ENCODE peak calls at places on chromosome 19, in six cellular contexts. One of them, this sample, is unnamed.

GRCh38 chr19:16969127-16969526 is 57.5 kb downstream of the CPAMD8 start:
- DNase-seq in endodermal cell: no peak
- DNase-seq in testis: no peak
- DNase-seq in right cardiac atrium: no peak
- DNase-seq in AG09309: no peak
- DNase-seq in astrocyte of the cerebellum: no peak
- DNase-seq in this sample: no peak

GRCh38 chr19:46618670-46619231 is 6.1 kb downstream of the PTGIR start:
- DNase-seq in endodermal cell: no peak
- DNase-seq in testis: no peak
- DNase-seq in right cardiac atrium: peak; percentile 36
- DNase-seq in AG09309: no peak
- DNase-seq in astrocyte of the cerebellum: no peak
- DNase-seq in this sample: no peak

GRCh38 chr19:8392017-8392591 is 1.9 kb downstream of the RAB11B start:
- DNase-seq in endodermal cell: no peak
- DNase-seq in testis: peak; percentile 43
- DNase-seq in right cardiac atrium: peak; percentile 68
- DNase-seq in AG09309: no peak
- DNase-seq in astrocyte of the cerebellum: no peak
- DNase-seq in this sample: no peak

GRCh38 chr19:7932276-7932929 is 6.5 kb upstream of the CTXN1 start:
- DNase-seq in endodermal cell: no peak
- DNase-seq in testis: no peak
- DNase-seq in right cardiac atrium: no peak
- DNase-seq in AG09309: no peak
- DNase-seq in astrocyte of the cerebellum: no peak
- DNase-seq in this sample: no peak

GRCh38 chr19:4695224-4695731 is 25.1 kb upstream of the MYDGF start:
- DNase-seq in endodermal cell: no peak
- DNase-seq in testis: no peak
- DNase-seq in right cardiac atrium: peak; percentile 69
- DNase-seq in AG09309: no peak
- DNase-seq in astrocyte of the cerebellum: no peak
- DNase-seq in this sample: no peak

GRCh38 chr19:2751438-2751830 is 11.6 kb upstream of the SLC39A3 start:
- DNase-seq in endodermal cell: no peak
- DNase-seq in testis: no peak
- DNase-seq in right cardiac atrium: peak; percentile 44
- DNase-seq in AG09309: no peak
- DNase-seq in astrocyte of the cerebellum: no peak
- DNase-seq in this sample: no peak

GRCh38 chr19:7681336-7682174 is 922 bp downstream of the TRAPPC5 start:
- DNase-seq in endodermal cell: peak; percentile 93
- DNase-seq in testis: peak; percentile 86
- DNase-seq in right cardiac atrium: peak; percentile 88
- DNase-seq in AG09309: peak; percentile 23
- DNase-seq in astrocyte of the cerebellum: peak; percentile 47
- DNase-seq in this sample: peak; percentile 36

GRCh38 chr19:4267101-4267900 is 11.8 kb upstream of the SHD start:
- DNase-seq in endodermal cell: peak; percentile 93
- DNase-seq in testis: peak; percentile 74
- DNase-seq in right cardiac atrium: peak; percentile 84
- DNase-seq in AG09309: no peak
- DNase-seq in astrocyte of the cerebellum: no peak
- DNase-seq in this sample: no peak

GRCh38 chr19:47540748-47541147 is 25.9 kb upstream of the NAPA start:
- DNase-seq in endodermal cell: no peak
- DNase-seq in testis: no peak
- DNase-seq in right cardiac atrium: no peak
- DNase-seq in AG09309: peak; percentile 11
- DNase-seq in astrocyte of the cerebellum: peak; percentile 9
- DNase-seq in this sample: no peak

GRCh38 chr19:53977429-53977990 is 13.9 kb upstream of the CACNG6 start:
- DNase-seq in endodermal cell: peak; percentile 93
- DNase-seq in testis: peak; percentile 94
- DNase-seq in right cardiac atrium: peak; percentile 87
- DNase-seq in AG09309: peak; percentile 37
- DNase-seq in astrocyte of the cerebellum: peak; percentile 70
- DNase-seq in this sample: peak; percentile 59

GRCh38 chr19:4594199-4594598 is 34.7 kb upstream of the SEMA6B start:
- DNase-seq in endodermal cell: no peak
- DNase-seq in testis: no peak
- DNase-seq in right cardiac atrium: no peak
- DNase-seq in AG09309: no peak
- DNase-seq in astrocyte of the cerebellum: no peak
- DNase-seq in this sample: no peak

GRCh38 chr19:46818812-46819211 is 30.4 kb upstream of the SLC1A5 start:
- DNase-seq in endodermal cell: peak; percentile 72
- DNase-seq in testis: peak; percentile 60
- DNase-seq in right cardiac atrium: peak; percentile 6
- DNase-seq in AG09309: no peak
- DNase-seq in astrocyte of the cerebellum: no peak
- DNase-seq in this sample: no peak

GRCh38 chr19:55528030-55528801 is 8.7 kb downstream of the SBK2 start:
- DNase-seq in endodermal cell: no peak
- DNase-seq in testis: no peak
- DNase-seq in right cardiac atrium: peak; percentile 44
- DNase-seq in AG09309: no peak
- DNase-seq in astrocyte of the cerebellum: no peak
- DNase-seq in this sample: no peak

GRCh38 chr19:10325732-10326131 is 7.6 kb downstream of the RAVER1 start:
- DNase-seq in endodermal cell: no peak
- DNase-seq in testis: no peak
- DNase-seq in right cardiac atrium: no peak
- DNase-seq in AG09309: no peak
- DNase-seq in astrocyte of the cerebellum: no peak
- DNase-seq in this sample: no peak

GRCh38 chr19:35507561-35507960 is 5.9 kb downstream of the DMKN start:
- DNase-seq in endodermal cell: no peak
- DNase-seq in testis: no peak
- DNase-seq in right cardiac atrium: no peak
- DNase-seq in AG09309: no peak
- DNase-seq in astrocyte of the cerebellum: no peak
- DNase-seq in this sample: no peak

GRCh38 chr19:45439569-45440258 is 16.0 kb upstream of the ERCC1 start:
- DNase-seq in endodermal cell: peak; percentile 87
- DNase-seq in testis: peak; percentile 90
- DNase-seq in right cardiac atrium: peak; percentile 96
- DNase-seq in AG09309: no peak
- DNase-seq in astrocyte of the cerebellum: no peak
- DNase-seq in this sample: no peak

GRCh38 chr19:28920269-28921066 is 292.5 kb downstream of the UQCRFS1 start:
- DNase-seq in endodermal cell: peak; percentile 75
- DNase-seq in testis: no peak
- DNase-seq in right cardiac atrium: no peak
- DNase-seq in AG09309: no peak
- DNase-seq in astrocyte of the cerebellum: no peak
- DNase-seq in this sample: no peak

GRCh38 chr19:3509566-3509989 is 3.5 kb downstream of the FZR1 start:
- DNase-seq in endodermal cell: no peak
- DNase-seq in testis: no peak
- DNase-seq in right cardiac atrium: no peak
- DNase-seq in AG09309: no peak
- DNase-seq in astrocyte of the cerebellum: no peak
- DNase-seq in this sample: no peak

GRCh38 chr19:56972291-56972914 is 131.9 kb upstream of the PEG3 start:
- DNase-seq in endodermal cell: no peak
- DNase-seq in testis: peak; percentile 72
- DNase-seq in right cardiac atrium: no peak
- DNase-seq in AG09309: no peak
- DNase-seq in astrocyte of the cerebellum: no peak
- DNase-seq in this sample: no peak

GRCh38 chr19:56966225-56966696 is 125.7 kb upstream of the PEG3 start:
- DNase-seq in endodermal cell: no peak
- DNase-seq in testis: peak; percentile 91
- DNase-seq in right cardiac atrium: peak; percentile 77
- DNase-seq in AG09309: no peak
- DNase-seq in astrocyte of the cerebellum: no peak
- DNase-seq in this sample: no peak

GRCh38 chr19:56966697-56967299 is 126.3 kb upstream of the PEG3 start:
- DNase-seq in endodermal cell: no peak
- DNase-seq in testis: no peak
- DNase-seq in right cardiac atrium: no peak
- DNase-seq in AG09309: no peak
- DNase-seq in astrocyte of the cerebellum: no peak
- DNase-seq in this sample: no peak

GRCh38 chr19:56971230-56971629 is 130.7 kb upstream of the PEG3 start:
- DNase-seq in endodermal cell: no peak
- DNase-seq in testis: no peak
- DNase-seq in right cardiac atrium: no peak
- DNase-seq in AG09309: no peak
- DNase-seq in astrocyte of the cerebellum: no peak
- DNase-seq in this sample: no peak

DNA sequence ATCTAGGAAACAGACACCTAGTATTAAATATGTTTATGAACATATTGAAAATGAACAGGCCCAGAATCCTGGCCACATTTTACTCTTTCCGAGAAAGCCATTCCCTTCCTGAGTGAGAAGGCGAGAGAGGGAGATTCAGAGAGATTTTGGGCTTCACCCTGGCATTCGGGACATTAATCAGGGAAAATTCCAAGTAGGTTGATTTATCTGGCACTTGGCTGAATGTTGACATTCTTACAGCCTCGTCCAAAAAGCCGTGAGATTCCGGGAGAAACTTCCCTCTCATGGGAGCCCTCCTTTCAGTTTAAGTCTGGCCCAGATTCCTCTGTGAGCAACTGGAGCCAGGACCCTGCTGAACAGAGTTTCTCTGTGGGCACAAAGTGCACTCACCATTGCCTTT is 129.2 kb upstream of the PEG3 start:
- DNase-seq in endodermal cell: no peak
- DNase-seq in testis: peak; percentile 40
- DNase-seq in right cardiac atrium: no peak
- DNase-seq in AG09309: no peak
- DNase-seq in astrocyte of the cerebellum: no peak
- DNase-seq in this sample: no peak
- H3K4me3 ChIP-seq in endodermal cell: no peak overlapping the region
- H3K4me3 ChIP-seq in testis: no peak overlapping the region
- H3K4me3 ChIP-seq in right cardiac atrium: no peak overlapping the region
- H3K4me3 ChIP-seq in AG09309: no peak overlapping the region
- H3K4me3 ChIP-seq in astrocyte of the cerebellum: no peak overlapping the region
- H3K4me3 ChIP-seq in this sample: no peak overlapping the region

GRCh38 chr19:50406829-50407228 is 11.9 kb upstream of the SPIB start:
- DNase-seq in endodermal cell: no peak
- DNase-seq in testis: no peak
- DNase-seq in right cardiac atrium: no peak
- DNase-seq in AG09309: no peak
- DNase-seq in astrocyte of the cerebellum: no peak
- DNase-seq in this sample: no peak
- H3K4me3 ChIP-seq in endodermal cell: no peak overlapping the region
- H3K4me3 ChIP-seq in testis: no peak overlapping the region
- H3K4me3 ChIP-seq in right cardiac atrium: no peak overlapping the region
- H3K4me3 ChIP-seq in AG09309: no peak overlapping the region
- H3K4me3 ChIP-seq in astrocyte of the cerebellum: no peak overlapping the region
- H3K4me3 ChIP-seq in this sample: no peak overlapping the region

DNA sequence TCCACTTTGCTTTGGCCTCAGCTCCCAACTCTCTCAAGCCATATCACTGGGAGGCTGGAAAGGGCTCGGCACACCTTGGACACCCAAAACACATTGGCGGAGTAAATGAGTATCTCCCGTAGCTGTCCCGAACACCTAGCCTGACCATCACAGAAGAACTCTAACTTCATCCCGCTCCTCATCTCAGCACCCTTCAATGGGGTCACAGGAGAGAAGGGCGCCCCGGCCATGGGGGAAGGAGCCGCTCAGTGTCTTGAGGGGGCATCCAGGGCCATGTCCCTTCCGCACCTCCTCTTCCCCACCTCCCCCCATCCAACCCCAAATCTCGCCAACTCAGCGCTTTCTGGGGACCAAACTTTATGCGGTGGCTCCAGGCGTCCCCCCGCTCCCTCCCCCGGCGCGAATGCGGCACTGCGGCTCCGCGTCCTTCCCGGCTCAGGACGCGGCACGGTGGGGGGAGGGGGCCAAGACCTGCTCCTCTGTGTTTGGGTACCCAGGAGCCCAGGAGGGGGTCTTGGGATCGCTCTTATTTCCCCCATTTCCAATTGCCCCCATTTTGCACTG is 3.0 kb downstream of the KCNC3 start:
- DNase-seq in endodermal cell: no peak
- DNase-seq in testis: no peak
- DNase-seq in right cardiac atrium: no peak
- DNase-seq in AG09309: no peak
- DNase-seq in astrocyte of the cerebellum: no peak
- DNase-seq in this sample: no peak
- H3K4me3 ChIP-seq in endodermal cell: no peak overlapping the region
- H3K4me3 ChIP-seq in testis: peak overlapping the region; percentile 31
- H3K4me3 ChIP-seq in right cardiac atrium: no peak overlapping the region
- H3K4me3 ChIP-seq in AG09309: no peak overlapping the region
- H3K4me3 ChIP-seq in astrocyte of the cerebellum: no peak overlapping the region
- H3K4me3 ChIP-seq in this sample: no peak overlapping the region

GRCh38 chr19:50203281-50204080 is at the start of gene MYH14:
- DNase-seq in endodermal cell: peak; percentile 98
- DNase-seq in testis: peak; percentile 90
- DNase-seq in right cardiac atrium: peak; percentile 92
- DNase-seq in AG09309: no peak
- DNase-seq in astrocyte of the cerebellum: no peak
- DNase-seq in this sample: no peak
- H3K4me3 ChIP-seq in endodermal cell: no peak within 1 kb of the TSS
- H3K4me3 ChIP-seq in testis: peak within 1 kb of the TSS; percentile 49
- H3K4me3 ChIP-seq in right cardiac atrium: peak within 1 kb of the TSS; percentile 67
- H3K4me3 ChIP-seq in AG09309: no peak within 1 kb of the TSS
- H3K4me3 ChIP-seq in astrocyte of the cerebellum: no peak within 1 kb of the TSS
- H3K4me3 ChIP-seq in this sample: no peak within 1 kb of the TSS

GRCh38 chr19:11373885-11374448 is 499 bp upstream of the SWSAP1 start:
- DNase-seq in endodermal cell: no peak
- DNase-seq in testis: no peak
- DNase-seq in right cardiac atrium: no peak
- DNase-seq in AG09309: no peak
- DNase-seq in astrocyte of the cerebellum: no peak
- DNase-seq in this sample: no peak
- H3K4me3 ChIP-seq in endodermal cell: peak overlapping the region; percentile 81
- H3K4me3 ChIP-seq in testis: peak overlapping the region; percentile 73
- H3K4me3 ChIP-seq in right cardiac atrium: peak overlapping the region; percentile 74
- H3K4me3 ChIP-seq in AG09309: peak overlapping the region; percentile 61
- H3K4me3 ChIP-seq in astrocyte of the cerebellum: peak overlapping the region; percentile 58
- H3K4me3 ChIP-seq in this sample: peak overlapping the region; percentile 69

DNA sequence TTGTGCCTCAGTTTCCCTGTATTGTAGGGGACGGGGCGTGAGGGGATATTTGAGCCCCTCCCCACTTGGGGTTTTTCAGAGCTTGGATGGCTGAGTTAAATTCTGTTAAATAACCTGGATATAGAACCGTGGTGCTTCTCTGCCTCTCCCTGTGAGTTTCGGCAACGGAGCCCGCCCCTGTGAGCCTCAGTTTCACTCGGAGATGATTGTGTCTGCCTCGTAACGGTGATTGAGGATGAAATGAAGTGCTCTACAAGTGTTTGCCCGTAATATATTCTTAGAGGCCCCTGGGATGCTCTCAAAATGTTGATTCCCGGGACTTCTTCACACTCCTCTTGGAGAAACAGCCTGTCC is 509 bp downstream of the KXD1 start:
- DNase-seq in endodermal cell: peak; percentile 62
- DNase-seq in testis: no peak
- DNase-seq in right cardiac atrium: no peak
- DNase-seq in AG09309: no peak
- DNase-seq in astrocyte of the cerebellum: no peak
- DNase-seq in this sample: no peak
- H3K4me3 ChIP-seq in endodermal cell: peak overlapping the region; percentile 94
- H3K4me3 ChIP-seq in testis: peak overlapping the region; percentile 94
- H3K4me3 ChIP-seq in right cardiac atrium: peak overlapping the region; percentile 97
- H3K4me3 ChIP-seq in AG09309: peak overlapping the region; percentile 90
- H3K4me3 ChIP-seq in astrocyte of the cerebellum: peak overlapping the region; percentile 83
- H3K4me3 ChIP-seq in this sample: peak overlapping the region; percentile 73

This sample was measured in skeletal muscle cell.